ENCODE peak calls at places on chromosomes 16 and 17, in eight cellular contexts. One of them, this sample, is unnamed.

GRCh38 chr17:80647746-80648145 is 103.1 kb downstream of the RPTOR start:
- DNase-seq in body of pancreas: no peak
- DNase-seq in cardiac muscle cell: peak; percentile 61
- DNase-seq in testis: no peak
- DNase-seq in heart left ventricle: no peak
- DNase-seq in hepatocyte: no peak
- DNase-seq in naive thymus-derived CD4-positive, alpha-beta T cell: no peak
- DNase-seq in small intestine: no peak
- DNase-seq in this sample: no peak

GRCh38 chr16:83577201-83577600 is 230.6 kb upstream of the HSBP1 start:
- DNase-seq in body of pancreas: no peak
- DNase-seq in cardiac muscle cell: no peak
- DNase-seq in testis: no peak
- DNase-seq in heart left ventricle: no peak
- DNase-seq in hepatocyte: no peak
- DNase-seq in naive thymus-derived CD4-positive, alpha-beta T cell: no peak
- DNase-seq in small intestine: no peak
- DNase-seq in this sample: no peak

GRCh38 chr16:79328327-79329162 is 272.0 kb downstream of the MAF start:
- DNase-seq in body of pancreas: no peak
- DNase-seq in cardiac muscle cell: no peak
- DNase-seq in testis: no peak
- DNase-seq in heart left ventricle: peak; percentile 9
- DNase-seq in hepatocyte: no peak
- DNase-seq in naive thymus-derived CD4-positive, alpha-beta T cell: no peak
- DNase-seq in small intestine: no peak
- DNase-seq in this sample: no peak

GRCh38 chr16:5841934-5842333 is 744.3 kb upstream of the EEF2KMT start:
- DNase-seq in body of pancreas: no peak
- DNase-seq in cardiac muscle cell: no peak
- DNase-seq in testis: no peak
- DNase-seq in heart left ventricle: no peak
- DNase-seq in hepatocyte: no peak
- DNase-seq in naive thymus-derived CD4-positive, alpha-beta T cell: no peak
- DNase-seq in small intestine: no peak
- DNase-seq in this sample: no peak

GRCh38 chr17:8785547-8786412 is 13.4 kb downstream of the MFSD6L start:
- DNase-seq in body of pancreas: peak; percentile 77
- DNase-seq in cardiac muscle cell: peak; percentile 83
- DNase-seq in testis: peak; percentile 80
- DNase-seq in heart left ventricle: peak; percentile 68
- DNase-seq in hepatocyte: peak; percentile 83
- DNase-seq in naive thymus-derived CD4-positive, alpha-beta T cell: peak; percentile 29
- DNase-seq in small intestine: peak; percentile 60
- DNase-seq in this sample: peak; percentile 71

GRCh38 chr16:1208239-1208830 is 16.7 kb downstream of the TPSG1 start:
- DNase-seq in body of pancreas: no peak
- DNase-seq in cardiac muscle cell: no peak
- DNase-seq in testis: no peak
- DNase-seq in heart left ventricle: no peak
- DNase-seq in hepatocyte: no peak
- DNase-seq in naive thymus-derived CD4-positive, alpha-beta T cell: no peak
- DNase-seq in small intestine: no peak
- DNase-seq in this sample: no peak

GRCh38 chr17:29007456-29008455 is 1.9 kb upstream of the SEZ6 start:
- DNase-seq in body of pancreas: no peak
- DNase-seq in cardiac muscle cell: peak; percentile 53
- DNase-seq in testis: no peak
- DNase-seq in heart left ventricle: no peak
- DNase-seq in hepatocyte: peak; percentile 26
- DNase-seq in naive thymus-derived CD4-positive, alpha-beta T cell: no peak
- DNase-seq in small intestine: no peak
- DNase-seq in this sample: no peak

GRCh38 chr17:79854080-79854861 is 15.0 kb upstream of the CBX4 start:
- DNase-seq in body of pancreas: no peak
- DNase-seq in cardiac muscle cell: no peak
- DNase-seq in testis: no peak
- DNase-seq in heart left ventricle: no peak
- DNase-seq in hepatocyte: no peak
- DNase-seq in naive thymus-derived CD4-positive, alpha-beta T cell: no peak
- DNase-seq in small intestine: no peak
- DNase-seq in this sample: no peak

GRCh38 chr17:49361129-49361901 is 735 bp downstream of the ZNF652 start:
- DNase-seq in body of pancreas: peak; percentile 41
- DNase-seq in cardiac muscle cell: peak; percentile 39
- DNase-seq in testis: peak; percentile 64
- DNase-seq in heart left ventricle: peak; percentile 29
- DNase-seq in hepatocyte: peak; percentile 43
- DNase-seq in naive thymus-derived CD4-positive, alpha-beta T cell: peak; percentile 95
- DNase-seq in small intestine: peak; percentile 69
- DNase-seq in this sample: peak; percentile 34

GRCh38 chr16:10153993-10154788 is 28.0 kb downstream of the GRIN2A start:
- DNase-seq in body of pancreas: no peak
- DNase-seq in cardiac muscle cell: no peak
- DNase-seq in testis: no peak
- DNase-seq in heart left ventricle: no peak
- DNase-seq in hepatocyte: no peak
- DNase-seq in naive thymus-derived CD4-positive, alpha-beta T cell: no peak
- DNase-seq in small intestine: no peak
- DNase-seq in this sample: no peak

GRCh38 chr17:7177210-7177953 is 1.8 kb downstream of the ASGR1 start:
- DNase-seq in body of pancreas: peak; percentile 62
- DNase-seq in cardiac muscle cell: peak; percentile 74
- DNase-seq in testis: peak; percentile 83
- DNase-seq in heart left ventricle: peak; percentile 57
- DNase-seq in hepatocyte: peak; percentile 92
- DNase-seq in naive thymus-derived CD4-positive, alpha-beta T cell: peak; percentile 58
- DNase-seq in small intestine: peak; percentile 62
- DNase-seq in this sample: peak; percentile 51

GRCh38 chr17:68682913-68683312 is 81.7 kb upstream of the FAM20A start:
- DNase-seq in body of pancreas: no peak
- DNase-seq in cardiac muscle cell: no peak
- DNase-seq in testis: no peak
- DNase-seq in heart left ventricle: no peak
- DNase-seq in hepatocyte: no peak
- DNase-seq in naive thymus-derived CD4-positive, alpha-beta T cell: no peak
- DNase-seq in small intestine: no peak
- DNase-seq in this sample: no peak

GRCh38 chr17:7213895-7214299 is 5.7 kb downstream of the DLG4 start:
- DNase-seq in body of pancreas: peak; percentile 82
- DNase-seq in cardiac muscle cell: peak; percentile 86
- DNase-seq in testis: peak; percentile 86
- DNase-seq in heart left ventricle: peak; percentile 60
- DNase-seq in hepatocyte: peak; percentile 92
- DNase-seq in naive thymus-derived CD4-positive, alpha-beta T cell: peak; percentile 92
- DNase-seq in small intestine: peak; percentile 76
- DNase-seq in this sample: peak; percentile 52

GRCh38 chr17:77884019-77884418 is 74.5 kb upstream of the TNRC6C start:
- DNase-seq in body of pancreas: no peak
- DNase-seq in cardiac muscle cell: peak; percentile 29
- DNase-seq in testis: peak; percentile 34
- DNase-seq in heart left ventricle: no peak
- DNase-seq in hepatocyte: peak; percentile 63
- DNase-seq in naive thymus-derived CD4-positive, alpha-beta T cell: peak; percentile 74
- DNase-seq in small intestine: no peak
- DNase-seq in this sample: no peak

GRCh38 chr16:51924744-51925143 is 622.2 kb downstream of the TOX3 start:
- DNase-seq in body of pancreas: no peak
- DNase-seq in cardiac muscle cell: no peak
- DNase-seq in testis: no peak
- DNase-seq in heart left ventricle: no peak
- DNase-seq in hepatocyte: no peak
- DNase-seq in naive thymus-derived CD4-positive, alpha-beta T cell: no peak
- DNase-seq in small intestine: peak; percentile 55
- DNase-seq in this sample: no peak

GRCh38 chr17:12388206-12388605 is 277.5 kb upstream of the MYOCD start:
- DNase-seq in body of pancreas: no peak
- DNase-seq in cardiac muscle cell: no peak
- DNase-seq in testis: no peak
- DNase-seq in heart left ventricle: no peak
- DNase-seq in hepatocyte: peak; percentile 32
- DNase-seq in naive thymus-derived CD4-positive, alpha-beta T cell: no peak
- DNase-seq in small intestine: no peak
- DNase-seq in this sample: no peak

GRCh38 chr17:79627184-79627765 is 16.4 kb upstream of the RBFOX3 start:
- DNase-seq in body of pancreas: peak; percentile 3
- DNase-seq in cardiac muscle cell: no peak
- DNase-seq in testis: no peak
- DNase-seq in heart left ventricle: peak; percentile 1
- DNase-seq in hepatocyte: no peak
- DNase-seq in naive thymus-derived CD4-positive, alpha-beta T cell: no peak
- DNase-seq in small intestine: no peak
- DNase-seq in this sample: no peak

GRCh38 chr17:59368218-59368857 is 36.9 kb downstream of the YPEL2 start:
- DNase-seq in body of pancreas: no peak
- DNase-seq in cardiac muscle cell: no peak
- DNase-seq in testis: no peak
- DNase-seq in heart left ventricle: no peak
- DNase-seq in hepatocyte: no peak
- DNase-seq in naive thymus-derived CD4-positive, alpha-beta T cell: no peak
- DNase-seq in small intestine: no peak
- DNase-seq in this sample: no peak
- H3K27ac ChIP-seq in body of pancreas: peak overlapping the region; percentile 91
- H3K27ac ChIP-seq in cardiac muscle cell: peak overlapping the region; percentile 97
- H3K27ac ChIP-seq in testis: peak overlapping the region; percentile 52
- H3K27ac ChIP-seq in heart left ventricle: peak overlapping the region; percentile 93
- H3K27ac ChIP-seq in hepatocyte: peak overlapping the region; percentile 87
- H3K27ac ChIP-seq in naive thymus-derived CD4-positive, alpha-beta T cell: no peak overlapping the region
- H3K27ac ChIP-seq in small intestine: peak overlapping the region; percentile 40
- H3K27ac ChIP-seq in this sample: peak overlapping the region; percentile 97

GRCh38 chr17:56975656-56976055 is 2.3 kb upstream of the SCPEP1 start:
- DNase-seq in body of pancreas: no peak
- DNase-seq in cardiac muscle cell: no peak
- DNase-seq in testis: no peak
- DNase-seq in heart left ventricle: no peak
- DNase-seq in hepatocyte: no peak
- DNase-seq in naive thymus-derived CD4-positive, alpha-beta T cell: no peak
- DNase-seq in small intestine: no peak
- DNase-seq in this sample: no peak
- H3K9me3 ChIP-seq in body of pancreas: no peaks in the 10 kb centered on the region
- H3K9me3 ChIP-seq in cardiac muscle cell: no peaks in the 10 kb centered on the region
- H3K9me3 ChIP-seq in testis: no peaks in the 10 kb centered on the region
- H3K9me3 ChIP-seq in heart left ventricle: no peaks in the 10 kb centered on the region
- H3K9me3 ChIP-seq in hepatocyte: no peaks in the 10 kb centered on the region
- H3K9me3 ChIP-seq in naive thymus-derived CD4-positive, alpha-beta T cell: no peaks in the 10 kb centered on the region
- H3K9me3 ChIP-seq in small intestine: no peaks in the 10 kb centered on the region
- H3K9me3 ChIP-seq in this sample: no peaks in the 10 kb centered on the region

DNA sequence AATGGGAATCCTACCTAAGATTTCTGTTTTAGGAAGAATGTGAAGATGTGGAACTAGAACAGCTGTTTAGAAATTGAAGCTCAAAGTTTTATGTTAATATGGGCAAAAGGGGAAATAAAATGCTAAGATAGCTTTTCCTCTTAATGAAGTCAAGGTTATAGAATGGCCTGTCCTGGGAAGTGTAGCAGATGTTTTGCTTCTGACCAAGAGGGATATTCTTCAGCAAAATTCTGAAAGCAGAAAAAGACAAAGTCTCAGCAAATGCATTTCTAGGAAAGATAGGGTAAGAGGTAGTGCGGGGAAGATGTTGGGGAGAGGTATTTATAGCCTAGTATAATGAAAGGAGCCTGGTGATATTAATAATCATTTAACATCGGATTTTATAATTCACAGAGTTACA is 13.1 kb downstream of the MAP3K3 start:
- DNase-seq in body of pancreas: no peak
- DNase-seq in cardiac muscle cell: no peak
- DNase-seq in testis: no peak
- DNase-seq in heart left ventricle: no peak
- DNase-seq in hepatocyte: no peak
- DNase-seq in naive thymus-derived CD4-positive, alpha-beta T cell: no peak
- DNase-seq in small intestine: no peak
- DNase-seq in this sample: no peak
- H3K27ac ChIP-seq in body of pancreas: peak overlapping the region; percentile 39
- H3K27ac ChIP-seq in cardiac muscle cell: no peak overlapping the region
- H3K27ac ChIP-seq in testis: no peak overlapping the region
- H3K27ac ChIP-seq in heart left ventricle: peak overlapping the region; percentile 93
- H3K27ac ChIP-seq in hepatocyte: no peak overlapping the region
- H3K27ac ChIP-seq in naive thymus-derived CD4-positive, alpha-beta T cell: no peak overlapping the region
- H3K27ac ChIP-seq in small intestine: no peak overlapping the region
- H3K27ac ChIP-seq in this sample: peak overlapping the region; percentile 61

GRCh38 chr16:80602894-80603293 is 62.1 kb downstream of the DYNLRB2 start:
- DNase-seq in body of pancreas: no peak
- DNase-seq in cardiac muscle cell: no peak
- DNase-seq in testis: no peak
- DNase-seq in heart left ventricle: no peak
- DNase-seq in hepatocyte: no peak
- DNase-seq in naive thymus-derived CD4-positive, alpha-beta T cell: no peak
- DNase-seq in small intestine: no peak
- DNase-seq in this sample: no peak

GRCh38 chr16:80604600-80605355 is 64.0 kb downstream of the DYNLRB2 start:
- DNase-seq in body of pancreas: no peak
- DNase-seq in cardiac muscle cell: no peak
- DNase-seq in testis: no peak
- DNase-seq in heart left ventricle: no peak
- DNase-seq in hepatocyte: no peak
- DNase-seq in naive thymus-derived CD4-positive, alpha-beta T cell: no peak
- DNase-seq in small intestine: no peak
- DNase-seq in this sample: no peak

GRCh38 chr16:80596507-80597207 is 55.9 kb downstream of the DYNLRB2 start:
- DNase-seq in body of pancreas: no peak
- DNase-seq in cardiac muscle cell: no peak
- DNase-seq in testis: no peak
- DNase-seq in heart left ventricle: no peak
- DNase-seq in hepatocyte: no peak
- DNase-seq in naive thymus-derived CD4-positive, alpha-beta T cell: no peak
- DNase-seq in small intestine: no peak
- DNase-seq in this sample: no peak

GRCh38 chr16:80599466-80599865 is 58.7 kb downstream of the DYNLRB2 start:
- DNase-seq in body of pancreas: no peak
- DNase-seq in cardiac muscle cell: no peak
- DNase-seq in testis: no peak
- DNase-seq in heart left ventricle: no peak
- DNase-seq in hepatocyte: no peak
- DNase-seq in naive thymus-derived CD4-positive, alpha-beta T cell: no peak
- DNase-seq in small intestine: no peak
- DNase-seq in this sample: no peak

DNA sequence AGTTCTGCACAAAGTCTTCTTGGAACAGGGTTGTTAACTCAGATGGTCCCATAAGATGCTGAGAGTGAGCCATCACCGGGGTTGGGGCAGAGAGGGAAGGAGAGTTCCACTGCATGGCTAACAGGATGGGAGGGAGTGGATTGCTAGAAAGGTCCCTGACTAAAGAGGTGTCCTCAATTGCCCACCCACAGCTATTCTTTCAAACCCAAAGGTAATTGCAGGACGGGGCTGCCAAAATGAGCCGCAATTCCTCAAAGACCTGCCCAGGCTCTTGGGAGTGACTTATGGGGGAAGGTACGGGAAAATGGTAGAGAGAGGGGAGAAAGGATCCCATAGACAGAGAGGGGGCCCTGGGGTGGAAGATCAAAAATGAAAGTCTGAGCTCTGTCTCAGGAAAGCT is 60.4 kb downstream of the DYNLRB2 start:
- DNase-seq in body of pancreas: no peak
- DNase-seq in cardiac muscle cell: no peak
- DNase-seq in testis: no peak
- DNase-seq in heart left ventricle: no peak
- DNase-seq in hepatocyte: no peak
- DNase-seq in naive thymus-derived CD4-positive, alpha-beta T cell: no peak
- DNase-seq in small intestine: no peak
- DNase-seq in this sample: no peak
- H3K9me3 ChIP-seq in body of pancreas: no peaks in the 10 kb centered on the region
- H3K9me3 ChIP-seq in cardiac muscle cell: no peaks in the 10 kb centered on the region
- H3K9me3 ChIP-seq in testis: no peaks in the 10 kb centered on the region
- H3K9me3 ChIP-seq in heart left ventricle: no peaks in the 10 kb centered on the region
- H3K9me3 ChIP-seq in hepatocyte: no peaks in the 10 kb centered on the region
- H3K9me3 ChIP-seq in naive thymus-derived CD4-positive, alpha-beta T cell: no peaks in the 10 kb centered on the region
- H3K9me3 ChIP-seq in small intestine: no peaks in the 10 kb centered on the region
- H3K9me3 ChIP-seq in this sample: no peaks in the 10 kb centered on the region

This sample was measured in left ventricle myocardium inferior.